ENCODE peak calls at places on chromosome 14, in eight cellular contexts. M is activated CD4-positive, alpha-beta memory T cell treated with anti-CD3 and anti-CD28 coated beads, Interleukin-2, amount 10 ng/mL, durations not matched to agents 7 days and 5 days; S is iPS-NIHi11; R is thyroid gland; E is lower lobe of right lung; X is SW 1271; N is neuronal stem cell; U is activated naive CD8-positive, alpha-beta T cell treated with anti-CD3 and anti-CD28 coated beads for 36 hours. A is an unnamed sample.
A peak's percentile ranks its signal among the peaks of the same experiment; 100 is the strongest.

GRCh38 chr14:36773136-36773540 is 111.5 kb downstream of the PAX9 start:
- DNase-seq in X (peak; percentile 24), E (no peak), N (no peak), R (no peak), M (no peak), U (no peak), S (peak; percentile 18), A (no peak)

GRCh38 chr14:93970589-93970966 is 5.8 kb downstream of the ASB2 start:
- DNase-seq in E (no peak), X (no peak), S (peak; percentile 57), R (no peak), U (peak; percentile 54), M (peak; percentile 80), N (no peak), A (peak; percentile 34)

GRCh38 chr14:89845346-89845745 is 109.2 kb downstream of the EFCAB11 start:
- DNase-seq in S (no peak), N (no peak), R (no peak), U (no peak), M (no peak), E (no peak), X (no peak), A (no peak)

GRCh38 chr14:90903101-90903500 is 86.9 kb upstream of the TTC7B start:
- DNase-seq in S (peak; percentile 72), N (peak; percentile 52), R (peak; percentile 53), U (peak; percentile 34), X (no peak), E (no peak), M (peak; percentile 66), A (peak; percentile 24)

GRCh38 chr14:80996049-80996901 is 40.9 kb downstream of the TSHR start:
- DNase-seq in S (peak; percentile 30), N (no peak), M (peak; percentile 24), E (no peak), X (peak; percentile 31), R (no peak), U (peak; percentile 8), A (no peak)

GRCh38 chr14:100106260-100106659 is 41.0 kb downstream of the EVL start:
- DNase-seq in N (no peak), M (peak; percentile 58), E (peak; percentile 82), X (no peak), S (no peak), U (peak; percentile 68), R (no peak), A (no peak)

GRCh38 chr14:69481815-69482568 is 2.5 kb upstream of the PLEKHD1 start:
- DNase-seq in S (peak; percentile 43), U (no peak), N (no peak), X (no peak), R (peak; percentile 95), M (no peak), E (no peak), A (no peak)

GRCh38 chr14:88630565-88630964 is 67.7 kb downstream of the ZC3H14 start:
- DNase-seq in X (no peak), N (no peak), E (no peak), R (no peak), S (no peak), U (no peak), M (no peak), A (no peak)

GRCh38 chr14:82180057-82180620 is 646.5 kb upstream of the SEL1L start:
- DNase-seq in S (no peak), U (no peak), M (no peak), R (no peak), N (no peak), X (no peak), E (no peak), A (no peak)

GRCh38 chr14:72000907-72001306 is 68.7 kb downstream of the RGS6 start:
- DNase-seq in U (no peak), E (peak; percentile 48), N (no peak), M (no peak), R (peak; percentile 80), S (no peak), X (no peak), A (no peak)

GRCh38 chr14:93019970-93020369 is 95.8 kb downstream of the ITPK1 start:
- DNase-seq in M (no peak), N (no peak), R (no peak), E (no peak), S (no peak), X (no peak), U (no peak), A (no peak)

GRCh38 chr14:54816450-54816849 is 86.2 kb downstream of the GCH1 start:
- DNase-seq in M (no peak), N (no peak), S (no peak), U (no peak), X (no peak), E (no peak), R (no peak), A (no peak)

GRCh38 chr14:55600784-55601561 is 21.0 kb downstream of the KTN1 start:
- DNase-seq in R (no peak), E (no peak), S (no peak), U (no peak), N (no peak), M (no peak), X (no peak), A (no peak)

GRCh38 chr14:61132336-61132735 is 148.8 kb downstream of the TMEM30B start:
- DNase-seq in S (no peak), U (no peak), M (no peak), X (no peak), N (no peak), E (no peak), R (no peak), A (no peak)

GRCh38 chr14:77144412-77145115 is 3.0 kb upstream of the ZDHHC22 start:
- DNase-seq in R (no peak), E (no peak), U (no peak), S (no peak), N (no peak), X (no peak), M (no peak), A (no peak)

GRCh38 chr14:105830171-105830570 is 303.8 kb downstream of the TMEM121 start:
- DNase-seq in E (no peak), S (no peak), R (no peak), X (no peak), M (no peak), N (no peak), U (no peak), A (no peak)

GRCh38 chr14:75433631-75434556 is 6.1 kb downstream of the JDP2 start:
- DNase-seq in X (no peak), S (no peak), N (no peak), R (no peak), U (no peak), M (no peak), E (no peak), A (no peak)

GRCh38 chr14:21074398-21075272 is 4.5 kb downstream of the ARHGEF40 start:
- DNase-seq in N (no peak), E (no peak), R (peak; percentile 78), M (no peak), S (no peak), U (no peak), X (no peak), A (no peak)

GRCh38 chr14:31025335-31026075 is at the start of gene AP4S1:
- DNase-seq in X (no peak), U (peak; percentile 52), M (peak; percentile 59), N (peak; percentile 33), S (peak; percentile 33), R (peak; percentile 75), E (peak; percentile 64), A (peak; percentile 34)

GRCh38 chr14:101965145-101965531 is 765 bp downstream of the DYNC1H1 start:
- DNase-seq in N (peak; percentile 65), M (peak; percentile 79), S (peak; percentile 47), U (peak; percentile 74), E (peak; percentile 84), X (no peak), R (peak; percentile 71), A (peak; percentile 56)

GRCh38 chr14:57486767-57487379 is 6.8 kb downstream of the CCDC198 start:
- DNase-seq in N (peak; percentile 45), S (peak; percentile 60), M (no peak), R (peak; percentile 5), U (no peak), E (no peak), X (no peak), A (no peak)

GRCh38 chr14:49461529-49462401 is 124.4 kb downstream of the RPS29 start:
- DNase-seq in E (no peak), M (peak; percentile 54), U (peak; percentile 22), N (peak; percentile 15), X (peak; percentile 10), R (peak; percentile 15), S (peak; percentile 39), A (peak; percentile 28)

GRCh38 chr14:95183532-95184412 is 26.4 kb upstream of the DICER1 start:
- DNase-seq in M (no peak), E (no peak), N (no peak), X (no peak), S (no peak), R (no peak), U (no peak), A (no peak)

GRCh38 chr14:64117671-64118402 is 176.3 kb downstream of the ESR2 start:
- DNase-seq in N (no peak), U (no peak), R (peak; percentile 92), X (no peak), S (no peak), E (no peak), M (no peak), A (no peak)

A was measured in stimulated activated naive B cell treated with anti-CD40 and anti-IgM and Interleukin-4, amounts not matched to agents 10 μg/mL and 1 μg/mL and 100 μg/mL, for 72 hours.